ENCODE peak calls at places on chromosomes 1 and 21, in seven cellular contexts. B is heart left ventricle, A is lung microvascular endothelial cell, N is RWPE1, Z is HFFc6, Y is lung, U is tibial artery. D is an unnamed sample.

GRCh38 chr1:221611930-221612777 is 129.7 kb downstream of the DUSP10 start:
- DNase-seq in N (peak; percentile 83), B (peak; percentile 68), Z (peak; percentile 86), U (peak; percentile 63), A (peak; percentile 73), Y (peak; percentile 45), D (peak; percentile 40)

GRCh38 chr1:151898519-151898991 is 10.8 kb downstream of the THEM4 start:
- DNase-seq in Z (peak; percentile 8), U (no peak), N (no peak), A (peak; percentile 58), B (no peak), Y (no peak), D (no peak)

GRCh38 chr1:55542901-55543504 is 327.8 kb upstream of the USP24 start:
- DNase-seq in N (no peak), Z (peak; percentile 18), U (no peak), Y (no peak), B (no peak), A (no peak), D (peak; percentile 76)

GRCh38 chr1:215730600-215730999 is 163.5 kb downstream of the KCTD3 start:
- DNase-seq in Y (no peak), U (no peak), N (peak; percentile 3), B (no peak), Z (no peak), A (no peak), D (no peak)

GRCh38 chr21:31457675-31458074 is 113.6 kb upstream of the TIAM1 start:
- DNase-seq in Z (no peak), Y (no peak), N (no peak), A (no peak), B (no peak), U (no peak), D (no peak)

GRCh38 chr1:226066415-226067077 is 4.0 kb downstream of the H3-3A start:
- DNase-seq in A (no peak), Y (no peak), B (no peak), U (no peak), Z (peak; percentile 17), N (peak; percentile 36), D (no peak)

GRCh38 chr21:31945576-31945975 is 72.8 kb downstream of the HUNK start:
- DNase-seq in A (no peak), B (no peak), N (no peak), Y (no peak), Z (no peak), U (no peak), D (no peak)

GRCh38 chr1:181087400-181087901 is 1.0 kb upstream of the IER5 start:
- DNase-seq in Y (no peak), U (no peak), Z (no peak), B (no peak), N (no peak), A (no peak), D (no peak)

GRCh38 chr1:228004331-228004871 is 2.4 kb upstream of the WNT3A start:
- DNase-seq in Z (no peak), B (no peak), Y (peak; percentile 29), A (peak; percentile 30), N (no peak), U (no peak), D (no peak)

GRCh38 chr1:71462247-71462646 is 381.4 kb upstream of the ZRANB2 start:
- DNase-seq in Y (no peak), Z (no peak), N (no peak), B (no peak), U (no peak), A (no peak), D (no peak)

GRCh38 chr21:28639742-28640141 is 352.9 kb downstream of the LTN1 start:
- DNase-seq in B (no peak), Y (no peak), N (no peak), U (no peak), Z (no peak), A (no peak), D (no peak)

GRCh38 chr1:169100208-169100882 is 6.1 kb upstream of the ATP1B1 start:
- DNase-seq in A (no peak), Z (no peak), B (no peak), Y (no peak), N (no peak), U (no peak), D (no peak)

GRCh38 chr1:77347646-77348045 is 65.8 kb downstream of the AK5 start:
- DNase-seq in U (no peak), B (no peak), Z (peak; percentile 96), N (peak; percentile 71), A (peak; percentile 90), Y (no peak), D (peak; percentile 89)

GRCh38 chr1:1250828-1251284 is 4.3 kb upstream of the C1QTNF12 start:
- DNase-seq in U (no peak), Y (no peak), N (peak; percentile 77), A (no peak), B (no peak), Z (no peak), D (no peak)

D was measured in kidney glomerular epithelial cell.